ENCODE peak calls at places on chromosome 16, in four cellular contexts. One of them, this sample, is unnamed.
A peak's percentile ranks its signal among the peaks of the same experiment; 100 is the strongest.

GRCh38 chr16:53948326-53948725 is 244.4 kb downstream of the FTO start:
- DNase-seq in CD8-positive, alpha-beta T cell: no peak
- DNase-seq in GM23248: no peak
- DNase-seq in Caco-2: no peak
- DNase-seq in this sample: no peak

GRCh38 chr16:77297996-77298637 is 98.9 kb downstream of the SYCE1L start:
- DNase-seq in CD8-positive, alpha-beta T cell: no peak
- DNase-seq in GM23248: peak; percentile 49
- DNase-seq in Caco-2: no peak
- DNase-seq in this sample: no peak

GRCh38 chr16:787261-787966 is 767 bp downstream of the RPUSD1 start:
- DNase-seq in CD8-positive, alpha-beta T cell: no peak
- DNase-seq in GM23248: peak; percentile 43
- DNase-seq in Caco-2: no peak
- DNase-seq in this sample: no peak

GRCh38 chr16:30049871-30050270 is 15.7 kb upstream of the ALDOA start:
- DNase-seq in CD8-positive, alpha-beta T cell: no peak
- DNase-seq in GM23248: no peak
- DNase-seq in Caco-2: no peak
- DNase-seq in this sample: no peak

GRCh38 chr16:66741131-66741900 is 10.1 kb downstream of the DYNC1LI2 start:
- DNase-seq in CD8-positive, alpha-beta T cell: no peak
- DNase-seq in GM23248: peak; percentile 94
- DNase-seq in Caco-2: no peak
- DNase-seq in this sample: peak; percentile 42

GRCh38 chr16:4625617-4626159 is 1.1 kb downstream of the MGRN1 start:
- DNase-seq in CD8-positive, alpha-beta T cell: no peak
- DNase-seq in GM23248: no peak
- DNase-seq in Caco-2: no peak
- DNase-seq in this sample: no peak

GRCh38 chr16:30918614-30919013 is 4.8 kb upstream of the FBXL19 start:
- DNase-seq in CD8-positive, alpha-beta T cell: no peak
- DNase-seq in GM23248: no peak
- DNase-seq in Caco-2: no peak
- DNase-seq in this sample: no peak

GRCh38 chr16:79602615-79603014 is 2.1 kb upstream of the MAF start:
- DNase-seq in CD8-positive, alpha-beta T cell: no peak
- DNase-seq in GM23248: no peak
- DNase-seq in Caco-2: no peak
- DNase-seq in this sample: no peak

GRCh38 chr16:57622361-57623250 is 5.8 kb upstream of the ADGRG1 start:
- DNase-seq in CD8-positive, alpha-beta T cell: no peak
- DNase-seq in GM23248: no peak
- DNase-seq in Caco-2: no peak
- DNase-seq in this sample: no peak

GRCh38 chr16:78684040-78684611 is 584.7 kb downstream of the WWOX start:
- DNase-seq in CD8-positive, alpha-beta T cell: no peak
- DNase-seq in GM23248: peak; percentile 95
- DNase-seq in Caco-2: peak; percentile 63
- DNase-seq in this sample: no peak

GRCh38 chr16:71460246-71460645 is 1.8 kb downstream of the ZNF23 start:
- DNase-seq in CD8-positive, alpha-beta T cell: no peak
- DNase-seq in GM23248: peak; percentile 91
- DNase-seq in Caco-2: no peak
- DNase-seq in this sample: no peak

GRCh38 chr16:52546291-52546941 is 527 bp downstream of the TOX3 start:
- DNase-seq in CD8-positive, alpha-beta T cell: no peak
- DNase-seq in GM23248: peak; percentile 1
- DNase-seq in Caco-2: peak; percentile 22
- DNase-seq in this sample: peak; percentile 52

GRCh38 chr16:64957246-64957645 is 164.6 kb downstream of the CDH11 start:
- DNase-seq in CD8-positive, alpha-beta T cell: no peak
- DNase-seq in GM23248: no peak
- DNase-seq in Caco-2: no peak
- DNase-seq in this sample: no peak

GRCh38 chr16:80610489-80611156 is 69.8 kb downstream of the DYNLRB2 start:
- DNase-seq in CD8-positive, alpha-beta T cell: no peak
- DNase-seq in GM23248: peak; percentile 50
- DNase-seq in Caco-2: no peak
- DNase-seq in this sample: no peak

GRCh38 chr16:86899757-86900156 is 321.4 kb downstream of the FOXL1 start:
- DNase-seq in CD8-positive, alpha-beta T cell: no peak
- DNase-seq in GM23248: peak; percentile 61
- DNase-seq in Caco-2: no peak
- DNase-seq in this sample: no peak

GRCh38 chr16:53465606-53466290 is 31.5 kb downstream of the RBL2 start:
- DNase-seq in CD8-positive, alpha-beta T cell: no peak
- DNase-seq in GM23248: peak; percentile 38
- DNase-seq in Caco-2: no peak
- DNase-seq in this sample: no peak

GRCh38 chr16:83953796-83954576 is 946 bp downstream of the OSGIN1 start:
- DNase-seq in CD8-positive, alpha-beta T cell: no peak
- DNase-seq in GM23248: peak; percentile 63
- DNase-seq in Caco-2: peak; percentile 70
- DNase-seq in this sample: peak; percentile 62

GRCh38 chr16:83791916-83792315 is 15.9 kb upstream of the HSBP1 start:
- DNase-seq in CD8-positive, alpha-beta T cell: no peak
- DNase-seq in GM23248: no peak
- DNase-seq in Caco-2: no peak
- DNase-seq in this sample: no peak

GRCh38 chr16:52034830-52035229 is 512.1 kb downstream of the TOX3 start:
- DNase-seq in CD8-positive, alpha-beta T cell: no peak
- DNase-seq in GM23248: no peak
- DNase-seq in Caco-2: no peak
- DNase-seq in this sample: no peak

GRCh38 chr16:14496786-14497185 is 133.3 kb downstream of the PARN start:
- DNase-seq in CD8-positive, alpha-beta T cell: no peak
- DNase-seq in GM23248: no peak
- DNase-seq in Caco-2: no peak
- DNase-seq in this sample: no peak

GRCh38 chr16:46688101-46688656 is 799 bp downstream of the VPS35 start:
- DNase-seq in CD8-positive, alpha-beta T cell: no peak
- DNase-seq in GM23248: no peak
- DNase-seq in Caco-2: no peak
- DNase-seq in this sample: peak; percentile 70

GRCh38 chr16:57660715-57661463 is 7.2 kb upstream of the ADGRG3 start:
- DNase-seq in CD8-positive, alpha-beta T cell: no peak
- DNase-seq in GM23248: no peak
- DNase-seq in Caco-2: no peak
- DNase-seq in this sample: no peak

GRCh38 chr16:13312063-13312462 is 410.7 kb downstream of the SHISA9 start:
- DNase-seq in CD8-positive, alpha-beta T cell: no peak
- DNase-seq in GM23248: no peak
- DNase-seq in Caco-2: no peak
- DNase-seq in this sample: no peak

GRCh38 chr16:11673091-11674000 is 5.1 kb downstream of the SNN start:
- DNase-seq in CD8-positive, alpha-beta T cell: no peak
- DNase-seq in GM23248: no peak
- DNase-seq in Caco-2: no peak
- DNase-seq in this sample: no peak
- H3K4me1 ChIP-seq in CD8-positive, alpha-beta T cell: peaks cover 59% of the 10 kb centered on the region
- H3K4me1 ChIP-seq in GM23248: peaks cover 7% of the 10 kb centered on the region
- H3K4me1 ChIP-seq in Caco-2: peaks cover 13% of the 10 kb centered on the region
- H3K4me1 ChIP-seq in this sample: peaks cover 2% of the 10 kb centered on the region

GRCh38 chr16:27430512-27430911 is 28.5 kb downstream of the IL21R start:
- DNase-seq in CD8-positive, alpha-beta T cell: peak; percentile 11
- DNase-seq in GM23248: no peak
- DNase-seq in Caco-2: no peak
- DNase-seq in this sample: no peak
- H3K4me3 ChIP-seq in CD8-positive, alpha-beta T cell: no peak overlapping the region
- H3K4me3 ChIP-seq in GM23248: no peak overlapping the region
- H3K4me3 ChIP-seq in Caco-2: no peak overlapping the region
- H3K4me3 ChIP-seq in this sample: no peak overlapping the region

GRCh38 chr16:81790772-81791171 is 11.7 kb downstream of the PLCG2 start:
- DNase-seq in CD8-positive, alpha-beta T cell: no peak
- DNase-seq in GM23248: peak; percentile 17
- DNase-seq in Caco-2: no peak
- DNase-seq in this sample: no peak
- H3K4me1 ChIP-seq in CD8-positive, alpha-beta T cell: no peaks in the 10 kb centered on the region
- H3K4me1 ChIP-seq in GM23248: no peaks in the 10 kb centered on the region
- H3K4me1 ChIP-seq in Caco-2: no peaks in the 10 kb centered on the region
- H3K4me1 ChIP-seq in this sample: no peaks in the 10 kb centered on the region

GRCh38 chr16:69327585-69328310 is 2.6 kb downstream of the PDF start:
- DNase-seq in CD8-positive, alpha-beta T cell: no peak
- DNase-seq in GM23248: no peak
- DNase-seq in Caco-2: no peak
- DNase-seq in this sample: no peak
- H3K4me3 ChIP-seq in CD8-positive, alpha-beta T cell: no peak overlapping the region
- H3K4me3 ChIP-seq in GM23248: peak overlapping the region; percentile 77
- H3K4me3 ChIP-seq in Caco-2: no peak overlapping the region
- H3K4me3 ChIP-seq in this sample: peak overlapping the region; percentile 79

GRCh38 chr16:50306287-50306686 is 39.9 kb downstream of the ADCY7 start:
- DNase-seq in CD8-positive, alpha-beta T cell: no peak
- DNase-seq in GM23248: no peak
- DNase-seq in Caco-2: no peak
- DNase-seq in this sample: peak; percentile 3

GRCh38 chr16:50309527-50310307 is 43.4 kb downstream of the ADCY7 start:
- DNase-seq in CD8-positive, alpha-beta T cell: peak; percentile 48
- DNase-seq in GM23248: no peak
- DNase-seq in Caco-2: no peak
- DNase-seq in this sample: no peak

GRCh38 chr16:50310308-50311133 is 44.2 kb downstream of the ADCY7 start:
- DNase-seq in CD8-positive, alpha-beta T cell: peak; percentile 47
- DNase-seq in GM23248: no peak
- DNase-seq in Caco-2: no peak
- DNase-seq in this sample: no peak

GRCh38 chr16:50309156-50309526 is 42.8 kb downstream of the ADCY7 start:
- DNase-seq in CD8-positive, alpha-beta T cell: peak; percentile 44
- DNase-seq in GM23248: no peak
- DNase-seq in Caco-2: no peak
- DNase-seq in this sample: no peak

GRCh38 chr16:50308237-50308965 is 42.0 kb downstream of the ADCY7 start:
- DNase-seq in CD8-positive, alpha-beta T cell: peak; percentile 46
- DNase-seq in GM23248: no peak
- DNase-seq in Caco-2: no peak
- DNase-seq in this sample: no peak
- H3K4me1 ChIP-seq in CD8-positive, alpha-beta T cell: peaks cover 12% of the 10 kb centered on the region
- H3K4me1 ChIP-seq in GM23248: peaks cover 15% of the 10 kb centered on the region
- H3K4me1 ChIP-seq in Caco-2: peaks cover 20% of the 10 kb centered on the region
- H3K4me1 ChIP-seq in this sample: no peaks in the 10 kb centered on the region

This sample was measured in HAP-1.